ENCODE peak calls at places on chromosomes 1 and 21, in five cellular contexts. B is NCI-H1436 treated with DMSO at 0.1 percent for 48 hours; P is T-helper 9 cell; M is pons; N is activated T-helper 9 cell treated with anti-CD3 and anti-CD28 coated beads, Interleukin-2, amount 50 U/mL, for 16 hours. S is an unnamed sample.

GRCh38 chr1:60280256-60280655 is 206.7 kb upstream of the C1orf87 start:
- DNase-seq in B (no peak), P (no peak), M (peak; percentile 15), N (no peak), S (no peak)

GRCh38 chr1:9284061-9284460 is 8.6 kb upstream of the SPSB1 start:
- DNase-seq in B (no peak), P (no peak), M (no peak), N (no peak), S (no peak)

GRCh38 chr1:27538793-27539192 is 48.8 kb upstream of the WASF2 start:
- DNase-seq in B (no peak), P (no peak), M (no peak), N (no peak), S (no peak)

GRCh38 chr1:62424412-62424811 is 12.4 kb upstream of the USP1 start:
- DNase-seq in B (no peak), P (no peak), M (no peak), N (no peak), S (no peak)

GRCh38 chr1:217660353-217661062 is 29.4 kb downstream of the SPATA17 start:
- DNase-seq in B (no peak), P (no peak), M (peak; percentile 44), N (no peak), S (no peak)

GRCh38 chr1:28595412-28596191 is 3.5 kb downstream of the RAB42 start:
- DNase-seq in B (no peak), P (no peak), M (no peak), N (no peak), S (no peak)

GRCh38 chr1:240794061-240794843 is 182.3 kb upstream of the GREM2 start:
- DNase-seq in B (no peak), P (no peak), M (no peak), N (no peak), S (no peak)

GRCh38 chr1:201376464-201377374 is 761 bp downstream of the TNNT2 start:
- DNase-seq in B (no peak), P (no peak), M (no peak), N (no peak), S (no peak)

GRCh38 chr1:8448906-8449661 is 131.2 kb downstream of the SLC45A1 start:
- DNase-seq in B (no peak), P (no peak), M (no peak), N (no peak), S (no peak)

GRCh38 chr1:183807549-183808168 is 2.7 kb downstream of the RGL1 start:
- DNase-seq in B (no peak), P (no peak), M (no peak), N (no peak), S (no peak)

GRCh38 chr1:58699011-58699762 is 675 bp downstream of the MYSM1 start:
- DNase-seq in B (no peak), P (no peak), M (no peak), N (no peak), S (no peak)

GRCh38 chr1:204367193-204367858 is 7.6 kb upstream of the PLEKHA6 start:
- DNase-seq in B (no peak), P (no peak), M (no peak), N (no peak), S (no peak)

GRCh38 chr1:179310721-179311120 is 17.1 kb downstream of the SOAT1 start:
- DNase-seq in B (no peak), P (no peak), M (no peak), N (no peak), S (no peak)

GRCh38 chr1:235206533-235207201 is 45.6 kb upstream of the RBM34 start:
- DNase-seq in B (no peak), P (no peak), M (no peak), N (no peak), S (no peak)

GRCh38 chr1:150151291-150152181 is 1.8 kb downstream of the PLEKHO1 start:
- DNase-seq in B (no peak), P (peak; percentile 62), M (no peak), N (peak; percentile 54), S (peak; percentile 64)

GRCh38 chr1:65457868-65458267 is 37.4 kb downstream of the LEPR start:
- DNase-seq in B (no peak), P (no peak), M (no peak), N (no peak), S (no peak)

GRCh38 chr1:184759651-184760050 is 5.0 kb upstream of the EDEM3 start:
- DNase-seq in B (no peak), P (no peak), M (no peak), N (no peak), S (no peak)

GRCh38 chr1:200267937-200268336 is 141.9 kb downstream of the ZNF281 start:
- DNase-seq in B (no peak), P (no peak), M (no peak), N (no peak), S (no peak)

GRCh38 chr1:7705048-7705907 is 65.8 kb upstream of the VAMP3 start:
- DNase-seq in B (no peak), P (peak; percentile 38), M (no peak), N (peak; percentile 31), S (peak; percentile 17)

GRCh38 chr1:164637461-164638375 is 78.7 kb downstream of the PBX1 start:
- DNase-seq in B (no peak), P (no peak), M (peak; percentile 51), N (no peak), S (no peak)

GRCh38 chr21:26593800-26594199 is 20.7 kb upstream of the CYYR1 start:
- DNase-seq in B (no peak), P (no peak), M (no peak), N (no peak), S (no peak)

GRCh38 chr1:234772345-234773147 is 162.6 kb upstream of the IRF2BP2 start:
- DNase-seq in B (no peak), P (peak; percentile 66), M (peak; percentile 69), N (peak; percentile 79), S (peak; percentile 86)

GRCh38 chr1:26521669-26522030 is 7.9 kb upstream of the RPS6KA1 start:
- DNase-seq in B (no peak), P (no peak), M (no peak), N (no peak), S (no peak)

GRCh38 chr21:32001390-32001789 is 128.6 kb downstream of the HUNK start:
- DNase-seq in B (no peak), P (no peak), M (no peak), N (no peak), S (no peak)

GRCh38 chr1:53696578-53696977 is 42.4 kb downstream of the GLIS1 start:
- DNase-seq in B (no peak), P (no peak), M (no peak), N (no peak), S (no peak)

GRCh38 chr1:200337410-200337809 is 72.4 kb downstream of the ZNF281 start:
- DNase-seq in B (no peak), P (no peak), M (no peak), N (no peak), S (no peak)

GRCh38 chr1:86779308-86780191 is 75.2 kb downstream of the SH3GLB1 start:
- DNase-seq in B (no peak), P (no peak), M (no peak), N (no peak), S (no peak)

GRCh38 chr1:17525065-17525464 is 14.4 kb upstream of the ARHGEF10L start:
- DNase-seq in B (no peak), P (no peak), M (no peak), N (no peak), S (no peak)

GRCh38 chr1:54724771-54725170 is 9.1 kb downstream of the TTC4 start:
- DNase-seq in B (no peak), P (no peak), M (no peak), N (no peak), S (no peak)

GRCh38 chr21:42627527-42628289 is 25.7 kb upstream of the PDE9A start:
- DNase-seq in B (no peak), P (no peak), M (no peak), N (no peak), S (no peak)

GRCh38 chr1:156845055-156845952 is 13.6 kb downstream of the INSRR start:
- DNase-seq in B (no peak), P (peak; percentile 31), M (no peak), N (no peak), S (peak; percentile 17)

GRCh38 chr1:114828251-114828650 is 26.4 kb upstream of the SYCP1 start:
- DNase-seq in B (no peak), P (no peak), M (no peak), N (no peak), S (no peak)

GRCh38 chr1:212858461-212859265 is 588 bp downstream of the FLVCR1 start:
- DNase-seq in B (no peak), P (no peak), M (peak; percentile 22), N (no peak), S (no peak)